ENCODE peak calls at places on chromosomes 6 and 20, in six cellular contexts. A is GM06990, T is HL-60, J is PC-3, L is colonic mucosa, V is MM.1S. K is an unnamed sample.

GRCh38 chr20:62523473-62524203 is 47.8 kb upstream of the GATA5 start:
- DNase-seq in T (no peak), J (peak), A (no peak), L (no peak), V (no peak), K (peak)

GRCh38 chr6:34568341-34568680 is 12.2 kb upstream of the SPDEF start:
- DNase-seq in L (no peak), V (no peak), T (no peak), J (no peak), A (no peak), K (no peak)

GRCh38 chr6:101230866-101231265 is 162.6 kb upstream of the GRIK2 start:
- DNase-seq in A (no peak), L (no peak), T (no peak), J (no peak), V (no peak), K (no peak)

GRCh38 chr20:45347936-45348809 is at the start of gene SDC4:
- DNase-seq in A (peak), V (peak), T (no peak), J (peak), L (peak), K (no peak)

GRCh38 chr6:38346291-38347079 is 293.2 kb downstream of the BTBD9 start:
- DNase-seq in T (no peak), V (no peak), A (no peak), L (no peak), J (peak), K (no peak)

GRCh38 chr6:103983860-103984259 is 875.9 kb downstream of the HACE1 start:
- DNase-seq in L (no peak), T (no peak), V (no peak), J (peak), A (no peak), K (no peak)

GRCh38 chr6:137044366-137045220 is at the start of gene IL20RA:
- DNase-seq in T (no peak), A (peak), J (peak), L (no peak), V (peak), K (peak)

GRCh38 chr20:58155148-58155925 is 73.1 kb downstream of the ANKRD60 start:
- DNase-seq in V (no peak), T (no peak), L (no peak), J (no peak), A (no peak), K (no peak)

GRCh38 chr20:1535420-1536175 is 21.9 kb downstream of the SIRPD start:
- DNase-seq in A (peak), V (peak), J (no peak), L (no peak), T (peak), K (peak)

GRCh38 chr20:23061713-23062561 is 12.5 kb upstream of the THBD start:
- DNase-seq in J (peak), T (no peak), L (no peak), V (no peak), A (no peak), K (no peak)

GRCh38 chr6:106547961-106548453 is 81.3 kb downstream of the RTN4IP1 start:
- DNase-seq in A (no peak), V (no peak), J (peak), L (no peak), T (no peak), K (no peak)

GRCh38 chr6:34223381-34223963 is 13.2 kb upstream of the HMGA1 start:
- DNase-seq in L (peak), T (no peak), J (no peak), V (no peak), A (no peak), K (no peak)

GRCh38 chr20:61414455-61414991 is 162.5 kb downstream of the CDH4 start:
- DNase-seq in T (no peak), V (no peak), L (no peak), J (no peak), A (no peak), K (no peak)

GRCh38 chr6:33427585-33428218 is 7.8 kb downstream of the SYNGAP1 start:
- DNase-seq in V (no peak), L (peak), J (peak), T (no peak), A (no peak), K (peak)

GRCh38 chr20:48618631-48619030 is 209.2 kb downstream of the PREX1 start:
- DNase-seq in T (no peak), J (no peak), V (no peak), A (no peak), L (no peak), K (no peak)

GRCh38 chr6:42142118-42142835 is at the start of gene C6orf132:
- DNase-seq in L (peak), J (peak), V (no peak), A (no peak), T (no peak), K (no peak)

GRCh38 chr6:135651964-135652755 is 154.6 kb upstream of the AHI1 start:
- DNase-seq in A (peak), T (no peak), L (no peak), V (peak), J (no peak), K (peak)

GRCh38 chr20:43736588-43737091 is 9.8 kb upstream of the GTSF1L start:
- DNase-seq in V (no peak), A (peak), T (no peak), L (no peak), J (no peak), K (peak)

GRCh38 chr6:167130712-167131684 is 8.1 kb downstream of the CCR6 start:
- DNase-seq in T (no peak), J (no peak), V (no peak), L (no peak), A (peak), K (no peak)

GRCh38 chr6:167129159-167129558 is 6.3 kb downstream of the CCR6 start:
- DNase-seq in A (peak), L (no peak), J (no peak), V (no peak), T (no peak), K (no peak)

GRCh38 chr6:167127785-167128531 is 5.1 kb downstream of the CCR6 start:
- DNase-seq in V (no peak), T (no peak), A (no peak), L (no peak), J (no peak), K (no peak)

GRCh38 chr6:167130008-167130677 is 7.2 kb downstream of the CCR6 start:
- DNase-seq in L (no peak), A (no peak), T (no peak), J (no peak), V (no peak), K (peak)

GRCh38 chr6:167129588-167129987 is 6.7 kb downstream of the CCR6 start:
- DNase-seq in T (no peak), A (no peak), L (no peak), J (no peak), V (no peak), K (no peak)
- TF ChIP-seq CTCF in T (no peak), A (no peak), L (no peak), J (no peak), V (no peak), K (no peak)

GRCh38 chr20:36924167-36925045 is 27.1 kb downstream of the SAMHD1 start:
- DNase-seq in J (no peak), V (no peak), T (no peak), L (no peak), A (no peak), K (no peak)
- H3K4me3 ChIP-seq in J (no peak), V (no peak), T (no peak), L (no peak), A (no peak), K (no peak)

DNA sequence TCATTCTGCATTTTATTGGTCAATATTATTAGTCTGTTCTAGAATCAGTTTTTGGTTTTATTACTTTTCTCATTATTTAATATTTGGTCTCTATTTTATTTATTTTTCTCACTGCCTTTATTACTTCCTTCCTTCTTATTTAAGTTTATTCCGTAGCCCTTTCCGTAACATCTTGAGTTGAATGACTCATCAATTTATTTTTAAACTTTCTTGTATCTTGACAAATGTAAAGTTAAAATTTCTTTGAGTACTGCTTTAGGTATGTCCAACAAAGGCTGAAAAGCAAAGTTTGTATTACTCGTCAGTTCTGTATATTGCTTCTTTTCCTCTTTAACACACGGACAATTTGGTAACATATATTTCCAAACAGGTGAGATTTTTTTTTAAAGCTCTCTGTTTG is 192.0 kb downstream of the CD109 start:
- DNase-seq in T (no peak), V (no peak), J (no peak), L (no peak), A (no peak), K (no peak)
- TF ChIP-seq CTCF in T (no peak), V (no peak), J (no peak), L (no peak), A (no peak), K (no peak)

GRCh38 chr6:166637001-166637400 is 9.9 kb upstream of the RPS6KA2 start:
- DNase-seq in L (no peak), V (no peak), J (no peak), T (no peak), A (no peak), K (no peak)
- H3K4me3 ChIP-seq in L (no peak), V (no peak), J (no peak), T (no peak), A (no peak), K (no peak)

GRCh38 chr6:155770313-155770712 is 314.7 kb upstream of the NOX3 start:
- DNase-seq in L (no peak), T (no peak), A (no peak), J (no peak), V (no peak), K (no peak)

GRCh38 chr6:155770856-155771255 is 315.2 kb upstream of the NOX3 start:
- DNase-seq in T (no peak), V (no peak), L (no peak), A (no peak), J (no peak), K (no peak)

GRCh38 chr6:155762649-155763048 is 307.0 kb upstream of the NOX3 start:
- DNase-seq in A (no peak), J (no peak), L (no peak), V (no peak), T (no peak), K (no peak)

GRCh38 chr6:155765275-155766194 is 309.9 kb upstream of the NOX3 start:
- DNase-seq in T (no peak), A (no peak), V (no peak), J (peak), L (no peak), K (no peak)
- TF ChIP-seq CTCF in T (no peak), A (no peak), V (no peak), J (peak), L (no peak), K (no peak)

GRCh38 chr6:168575346-168576098 is 134.5 kb downstream of the SMOC2 start:
- DNase-seq in V (no peak), T (no peak), L (no peak), A (no peak), J (no peak), K (no peak)

GRCh38 chr6:168576388-168576787 is 135.4 kb downstream of the SMOC2 start:
- DNase-seq in A (no peak), L (no peak), T (no peak), V (no peak), J (no peak), K (no peak)

GRCh38 chr6:168574075-168574698 is 133.2 kb downstream of the SMOC2 start:
- DNase-seq in A (no peak), L (no peak), V (no peak), J (no peak), T (no peak), K (no peak)

GRCh38 chr6:168577496-168577895 is 136.5 kb downstream of the SMOC2 start:
- DNase-seq in V (no peak), J (no peak), A (no peak), L (no peak), T (no peak), K (no peak)

GRCh38 chr6:168574699-168575195 is 133.8 kb downstream of the SMOC2 start:
- DNase-seq in A (no peak), J (no peak), L (peak), T (no peak), V (no peak), K (no peak)
- H3K4me3 ChIP-seq in A (no peak), J (no peak), L (no peak), T (no peak), V (no peak), K (no peak)

GRCh38 chr6:116571683-116572000 is 338 bp downstream of the RWDD1 start:
- DNase-seq in A (no peak), J (no peak), V (no peak), L (no peak), T (no peak), K (no peak)

GRCh38 chr6:116568851-116569755 is 2.2 kb upstream of the RWDD1 start:
- DNase-seq in T (peak), V (no peak), A (no peak), J (no peak), L (no peak), K (no peak)

GRCh38 chr6:116568111-116568510 is 3.2 kb upstream of the RWDD1 start:
- DNase-seq in T (no peak), V (no peak), A (no peak), L (no peak), J (no peak), K (no peak)

GRCh38 chr6:116572162-116572561 is 858 bp downstream of the RWDD1 start:
- DNase-seq in A (no peak), L (peak), T (no peak), J (no peak), V (peak), K (peak)

GRCh38 chr6:116570856-116571682 is at the start of gene RWDD1:
- DNase-seq in A (peak), T (peak), V (peak), J (peak), L (peak), K (peak)
- TF ChIP-seq CTCF in A (no peak), T (no peak), V (no peak), J (no peak), L (no peak), K (no peak)

GRCh38 chr6:50847890-50848594 is 29.4 kb downstream of the TFAP2B start:
- DNase-seq in A (no peak), J (peak), L (no peak), V (no peak), T (no peak), K (no peak)

GRCh38 chr6:50845499-50846108 is 26.9 kb downstream of the TFAP2B start:
- DNase-seq in V (no peak), A (no peak), T (no peak), L (no peak), J (no peak), K (no peak)

GRCh38 chr6:50843842-50844241 is 25.2 kb downstream of the TFAP2B start:
- DNase-seq in V (peak), T (no peak), L (no peak), A (no peak), J (peak), K (no peak)

GRCh38 chr6:50846860-50847171 is 28.1 kb downstream of the TFAP2B start:
- DNase-seq in V (no peak), A (no peak), T (no peak), L (no peak), J (peak), K (no peak)

DNA sequence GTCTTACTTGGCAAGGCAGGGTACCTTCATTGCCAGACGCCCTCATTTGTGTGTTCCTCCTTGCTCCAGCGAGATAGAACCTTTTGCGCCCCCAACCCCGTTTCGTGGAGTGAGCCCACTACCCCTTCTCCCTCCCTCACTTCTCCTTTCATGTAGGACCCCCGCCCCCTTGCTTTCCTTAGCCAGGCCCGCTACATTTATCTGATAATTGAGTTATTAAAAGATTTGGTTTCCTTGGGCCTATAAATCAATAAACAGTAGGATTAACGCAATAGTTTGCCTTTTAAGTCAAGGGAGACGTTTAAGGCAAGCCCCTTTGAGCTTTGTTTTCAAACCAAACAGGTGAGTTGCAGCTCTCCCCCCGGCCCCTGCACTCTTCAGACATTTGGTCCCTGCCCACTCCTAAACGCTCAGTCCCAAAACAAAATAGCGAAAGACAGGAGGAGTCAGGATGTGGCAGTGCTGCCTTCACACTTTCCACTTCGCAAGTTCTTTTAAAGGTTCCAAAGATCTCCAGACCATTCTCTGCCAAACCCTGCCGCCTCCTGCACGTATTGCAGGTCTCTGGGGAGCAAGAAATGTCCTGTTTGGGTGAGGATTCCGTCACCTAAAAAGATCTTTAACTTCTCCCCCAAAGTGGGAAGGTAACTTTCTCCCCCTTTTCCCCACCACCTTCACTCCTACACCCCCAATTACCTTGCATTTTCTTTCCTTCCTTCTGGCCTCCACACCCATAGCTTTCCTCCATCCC is 27.6 kb downstream of the TFAP2B start:
- DNase-seq in T (no peak), L (no peak), J (no peak), V (no peak), A (no peak), K (no peak)
- H3K4me3 ChIP-seq in T (no peak), L (no peak), J (no peak), V (no peak), A (no peak), K (no peak)

GRCh38 chr6:148105695-148106094 is 236.9 kb upstream of the SASH1 start:
- DNase-seq in J (peak), T (no peak), A (no peak), V (no peak), L (no peak), K (no peak)
- TF ChIP-seq CTCF in J (no peak), T (no peak), A (no peak), V (no peak), L (no peak), K (no peak)

DNA sequence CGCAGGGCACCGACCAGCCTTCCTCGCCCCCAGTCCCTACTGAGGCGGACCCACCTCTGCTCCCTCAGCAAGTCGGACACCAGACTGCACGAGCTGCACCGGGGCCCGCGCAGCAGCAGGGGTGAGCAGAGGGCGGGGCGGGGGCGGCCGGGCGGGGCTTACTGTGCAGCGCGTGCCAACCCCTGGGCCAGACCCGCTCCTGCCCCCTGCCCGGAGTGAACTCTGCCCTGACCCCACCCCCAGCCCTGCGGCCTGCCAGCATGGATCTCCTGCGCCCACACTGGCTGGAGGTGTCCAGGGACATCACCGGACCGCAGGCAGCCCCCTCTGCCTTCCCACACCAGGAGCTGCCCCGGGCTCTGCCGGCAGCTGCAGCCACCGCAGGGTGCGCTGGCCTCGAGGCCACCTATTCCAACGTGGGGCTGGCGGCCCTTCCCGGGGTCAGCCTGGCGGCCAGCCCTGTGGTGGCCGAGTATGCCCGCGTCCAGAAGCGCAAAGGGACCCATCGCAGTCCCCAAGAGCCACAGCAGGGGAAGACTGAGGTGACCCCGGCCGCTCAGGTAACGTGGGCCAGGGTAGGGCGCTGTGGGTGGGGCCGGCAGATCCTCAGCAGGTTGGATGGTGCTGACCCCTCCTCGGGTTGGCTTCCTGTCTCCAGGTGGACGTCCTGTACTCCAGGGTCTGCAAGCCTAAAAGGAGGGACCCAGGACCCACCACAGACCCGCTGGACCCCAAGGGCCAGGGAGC is 1.5 kb upstream of the SLC2A4RG start:
- DNase-seq in A (peak), V (peak), L (peak), J (no peak), T (no peak), K (peak)
- H3K4me3 ChIP-seq in A (peak), V (peak), L (peak), J (no peak), T (no peak), K (peak)